ENCODE peak calls at places on chromosomes 12 and 14, in nine cellular contexts. Z, K, X, A, L, P, N, F and J are unnamed samples.

GRCh38 chr12:89884917-89885316 is 176.3 kb upstream of the ATP2B1 start:
- DNase-seq in Z (no peak), K (no peak), X (no peak), A (no peak), L (no peak), P (no peak), N (no peak), F (no peak), J (no peak)

GRCh38 chr12:6950944-6951540 is at the start of gene PTPN6:
- DNase-seq in Z (no peak), K (no peak), X (no peak), A (no peak), L (peak; percentile 48), P (no peak), N (peak; percentile 77), F (peak; percentile 84), J (no peak)

GRCh38 chr12:103241184-103241583 is 254.6 kb downstream of the C12orf42 start:
- DNase-seq in Z (no peak), K (no peak), X (no peak), A (no peak), L (no peak), P (no peak), N (no peak), F (no peak), J (no peak)

GRCh38 chr12:58803893-58804292 is 116.4 kb downstream of the LRIG3 start:
- DNase-seq in Z (no peak), K (no peak), X (no peak), A (no peak), L (no peak), P (no peak), N (no peak), F (no peak), J (no peak)

GRCh38 chr12:25328082-25328712 is 77.5 kb upstream of the KRAS start:
- DNase-seq in Z (no peak), K (no peak), X (no peak), A (no peak), L (no peak), P (no peak), N (no peak), F (no peak), J (no peak)

GRCh38 chr12:8156845-8157244 is at the start of gene ZNF705A:
- DNase-seq in Z (no peak), K (no peak), X (peak; percentile 87), A (no peak), L (no peak), P (no peak), N (no peak), F (no peak), J (no peak)

GRCh38 chr14:29191092-29191491 is 424.5 kb downstream of the FOXG1 start:
- DNase-seq in Z (no peak), K (no peak), X (no peak), A (no peak), L (no peak), P (no peak), N (no peak), F (no peak), J (no peak)

GRCh38 chr12:6974180-6974579 is 3.5 kb downstream of the EMG1 start:
- DNase-seq in Z (no peak), K (no peak), X (no peak), A (no peak), L (no peak), P (no peak), N (no peak), F (no peak), J (no peak)

GRCh38 chr14:55129428-55130193 is 559 bp downstream of the LGALS3 start:
- DNase-seq in Z (no peak), K (peak; percentile 44), X (peak; percentile 61), A (peak; percentile 76), L (no peak), P (no peak), N (peak; percentile 77), F (peak; percentile 91), J (no peak)

GRCh38 chr14:55130194-55130550 is 1.1 kb downstream of the LGALS3 start:
- DNase-seq in Z (no peak), K (no peak), X (no peak), A (no peak), L (no peak), P (no peak), N (no peak), F (no peak), J (no peak)

GRCh38 chr14:55133416-55133815 is 4.4 kb downstream of the LGALS3 start:
- DNase-seq in Z (no peak), K (no peak), X (peak; percentile 49), A (no peak), L (no peak), P (no peak), N (no peak), F (no peak), J (no peak)

GRCh38 chr14:55129086-55129427 is at the start of gene LGALS3:
- DNase-seq in Z (no peak), K (peak; percentile 59), X (peak; percentile 23), A (peak; percentile 78), L (no peak), P (no peak), N (peak; percentile 57), F (peak; percentile 91), J (no peak)

DNA sequence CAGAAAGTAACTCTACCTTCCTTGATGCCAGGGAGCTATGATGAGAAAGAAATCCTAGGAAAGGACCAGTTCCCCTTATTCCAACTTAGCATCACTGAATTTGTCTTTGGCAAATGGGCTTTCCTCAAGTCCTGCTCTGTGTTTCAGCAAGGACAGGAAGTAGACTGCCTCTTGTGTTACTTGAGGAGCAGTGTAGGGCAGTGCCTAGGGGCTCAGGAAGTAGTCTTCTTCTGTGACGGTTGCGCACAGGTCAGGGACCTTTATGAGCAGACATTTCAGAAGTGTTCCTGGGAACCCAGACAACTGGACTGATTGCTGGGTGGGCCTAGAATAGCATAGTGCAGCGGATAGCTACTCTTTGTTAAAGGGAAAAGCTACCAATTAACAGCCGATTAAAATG is 2.7 kb downstream of the LGALS3 start:
- DNase-seq in Z (no peak), K (no peak), X (no peak), A (no peak), L (no peak), P (no peak), N (no peak), F (no peak), J (no peak)
- H3K27ac ChIP-seq in Z (peak overlapping the region; percentile 3), K (peak overlapping the region; percentile 87), X (no peak overlapping the region), A (peak overlapping the region; percentile 98), L (no peak overlapping the region), P (no peak overlapping the region), N (no peak overlapping the region), F (no peak overlapping the region), J (no peak overlapping the region)

DNA sequence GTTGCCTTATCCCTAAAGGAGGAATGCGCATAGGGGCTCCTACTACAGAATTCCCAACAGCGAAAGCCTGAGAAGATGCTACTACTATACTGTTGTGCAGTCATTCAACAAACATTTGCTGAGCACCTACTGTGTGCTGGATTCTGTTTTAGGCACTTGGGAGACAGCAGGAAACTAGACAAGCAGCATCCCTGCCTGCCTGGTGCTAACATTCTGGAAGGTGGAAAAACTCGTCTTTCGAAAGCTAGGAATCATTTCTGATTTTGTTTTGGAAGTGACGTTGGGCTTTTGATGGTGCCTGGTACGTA is 131.5 kb upstream of the NCOR2 start:
- DNase-seq in Z (no peak), K (no peak), X (no peak), A (no peak), L (no peak), P (no peak), N (no peak), F (no peak), J (no peak)
- H3K27ac ChIP-seq in Z (peak overlapping the region; percentile 88), K (no peak overlapping the region), X (no peak overlapping the region), A (peak overlapping the region; percentile 85), L (no peak overlapping the region), P (peak overlapping the region; percentile 94), N (no peak overlapping the region), F (peak overlapping the region; percentile 87), J (peak overlapping the region; percentile 96)

GRCh38 chr12:26748412-26748740 is 84.6 kb downstream of the ITPR2 start:
- DNase-seq in Z (no peak), K (no peak), X (no peak), A (no peak), L (no peak), P (no peak), N (no peak), F (no peak), J (no peak)

GRCh38 chr12:26741828-26742227 is 91.2 kb downstream of the ITPR2 start:
- DNase-seq in Z (no peak), K (no peak), X (no peak), A (no peak), L (no peak), P (no peak), N (no peak), F (no peak), J (no peak)

GRCh38 chr12:26746315-26746714 is 86.7 kb downstream of the ITPR2 start:
- DNase-seq in Z (no peak), K (no peak), X (peak; percentile 35), A (no peak), L (no peak), P (no peak), N (no peak), F (no peak), J (peak; percentile 3)

GRCh38 chr12:26744042-26744626 is 88.9 kb downstream of the ITPR2 start:
- DNase-seq in Z (no peak), K (no peak), X (no peak), A (no peak), L (no peak), P (no peak), N (no peak), F (no peak), J (no peak)

DNA sequence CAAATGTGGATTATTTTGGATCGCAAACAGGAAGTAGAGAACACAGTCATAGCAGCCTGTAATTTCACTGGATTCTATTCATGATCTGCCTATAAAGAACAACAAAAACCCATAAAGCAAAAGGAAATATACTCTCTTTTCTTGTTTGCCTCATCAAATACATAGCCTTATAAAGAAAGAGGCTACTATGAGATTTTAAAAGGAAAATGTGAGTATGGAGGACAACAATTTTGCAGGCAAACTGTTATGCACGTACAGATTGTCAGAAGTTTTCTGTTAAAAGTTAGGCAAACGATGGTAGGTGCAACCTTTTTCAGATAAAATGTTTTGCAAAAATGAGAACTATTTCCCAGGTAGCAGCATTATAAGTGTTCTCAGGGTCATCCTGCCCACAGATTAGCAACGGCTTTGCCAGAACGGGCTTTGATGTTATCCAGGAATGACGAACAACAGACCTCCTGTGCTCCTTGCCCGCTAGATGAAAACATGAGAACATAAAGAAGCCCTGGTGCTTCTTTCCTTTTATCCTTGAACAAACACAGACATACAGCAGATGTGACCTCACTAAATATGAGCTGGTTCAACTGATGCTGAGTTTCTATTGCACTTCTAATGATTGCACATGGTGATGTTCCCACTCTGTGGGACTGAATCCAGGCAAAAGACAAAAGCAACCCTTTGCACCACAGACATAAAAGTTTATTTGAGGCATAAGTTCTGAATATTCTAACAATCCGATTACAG is 88.1 kb downstream of the ITPR2 start:
- DNase-seq in Z (no peak), K (no peak), X (no peak), A (no peak), L (no peak), P (no peak), N (no peak), F (no peak), J (no peak)
- H3K27ac ChIP-seq in Z (no peak overlapping the region), K (no peak overlapping the region), X (no peak overlapping the region), A (no peak overlapping the region), L (no peak overlapping the region), P (no peak overlapping the region), N (no peak overlapping the region), F (no peak overlapping the region), J (no peak overlapping the region)

DNA sequence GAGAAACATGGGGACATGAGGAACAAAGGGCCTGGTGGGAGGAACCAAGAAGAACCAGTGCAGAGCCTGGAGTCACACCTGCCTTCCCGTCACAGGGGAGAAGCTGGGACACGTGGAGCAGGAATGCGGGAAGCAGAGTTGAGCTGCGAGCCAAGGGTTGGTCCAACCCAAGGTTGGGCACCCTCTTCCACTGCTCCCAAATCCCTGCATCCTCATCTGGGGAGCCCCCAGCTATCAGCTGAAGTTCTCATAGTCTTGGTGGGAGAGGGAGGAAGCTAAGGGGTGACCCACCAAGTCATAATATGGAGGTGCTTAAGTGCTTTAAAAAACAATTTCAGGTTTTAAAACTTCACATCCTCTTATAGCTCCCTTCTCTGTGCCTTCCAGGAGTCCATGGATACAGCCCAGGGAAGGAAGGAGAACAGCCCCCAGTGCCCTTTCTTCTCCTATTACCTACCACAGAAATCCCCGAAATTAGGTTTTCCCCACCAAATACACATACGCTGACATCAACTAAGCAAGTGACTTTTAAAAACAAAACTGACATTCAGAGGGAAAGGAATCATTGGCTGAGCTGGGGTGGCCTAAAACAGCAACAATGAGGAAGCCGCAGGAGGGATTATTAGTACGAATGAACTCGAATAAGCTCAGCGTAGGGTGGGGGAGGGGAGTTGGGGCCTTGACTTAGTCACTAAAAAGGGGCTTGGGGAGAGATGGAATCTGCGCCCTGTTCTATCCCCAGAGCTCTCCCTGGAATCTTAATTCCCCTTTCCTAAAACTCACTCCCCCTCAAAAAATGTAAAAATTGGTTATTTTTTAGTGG is 4.5 kb downstream of the MYL6 start:
- DNase-seq in Z (no peak), K (no peak), X (no peak), A (no peak), L (no peak), P (no peak), N (no peak), F (no peak), J (no peak)
- H3K27ac ChIP-seq in Z (peak overlapping the region; percentile 91), K (peak overlapping the region; percentile 97), X (no peak overlapping the region), A (no peak overlapping the region), L (no peak overlapping the region), P (no peak overlapping the region), N (no peak overlapping the region), F (peak overlapping the region; percentile 16), J (no peak overlapping the region)